ENCODE peak calls at places on chromosome 14, in seven cellular contexts. One of them, this sample, is unnamed. For H3K4me1, the result is how much of the 10 kb centered on the place peaks cover.

GRCh38 chr14:23932639-23933038 is 20.9 kb upstream of the DHRS4 start:
- DNase-seq in GM23248: no peak
- DNase-seq in IMR-90: no peak
- DNase-seq in hepatocyte: no peak
- DNase-seq in naive thymus-derived CD4-positive, alpha-beta T cell: no peak
- DNase-seq in heart left ventricle: no peak
- DNase-seq in Panc1: no peak
- DNase-seq in this sample: no peak

GRCh38 chr14:91229743-91230200 is 14.7 kb downstream of the GPR68 start:
- DNase-seq in GM23248: peak
- DNase-seq in IMR-90: peak
- DNase-seq in hepatocyte: no peak
- DNase-seq in naive thymus-derived CD4-positive, alpha-beta T cell: peak
- DNase-seq in heart left ventricle: no peak
- DNase-seq in Panc1: no peak
- DNase-seq in this sample: no peak

GRCh38 chr14:52402812-52403526 is 88.9 kb downstream of the PTGER2 start:
- DNase-seq in GM23248: peak
- DNase-seq in IMR-90: peak
- DNase-seq in hepatocyte: no peak
- DNase-seq in naive thymus-derived CD4-positive, alpha-beta T cell: peak
- DNase-seq in heart left ventricle: no peak
- DNase-seq in Panc1: no peak
- DNase-seq in this sample: no peak

GRCh38 chr14:39488600-39488999 is 56.4 kb upstream of the FBXO33 start:
- DNase-seq in GM23248: peak
- DNase-seq in IMR-90: peak
- DNase-seq in hepatocyte: peak
- DNase-seq in naive thymus-derived CD4-positive, alpha-beta T cell: no peak
- DNase-seq in heart left ventricle: no peak
- DNase-seq in Panc1: no peak
- DNase-seq in this sample: no peak

GRCh38 chr14:71372411-71372838 is 465.2 kb downstream of the PCNX1 start:
- DNase-seq in GM23248: peak
- DNase-seq in IMR-90: peak
- DNase-seq in hepatocyte: peak
- DNase-seq in naive thymus-derived CD4-positive, alpha-beta T cell: no peak
- DNase-seq in heart left ventricle: no peak
- DNase-seq in Panc1: peak
- DNase-seq in this sample: no peak

GRCh38 chr14:102485693-102486512 is 23.7 kb downstream of the ANKRD9 start:
- DNase-seq in GM23248: no peak
- DNase-seq in IMR-90: no peak
- DNase-seq in hepatocyte: no peak
- DNase-seq in naive thymus-derived CD4-positive, alpha-beta T cell: no peak
- DNase-seq in heart left ventricle: no peak
- DNase-seq in Panc1: no peak
- DNase-seq in this sample: no peak

GRCh38 chr14:29030970-29031369 is 264.4 kb downstream of the FOXG1 start:
- DNase-seq in GM23248: no peak
- DNase-seq in IMR-90: no peak
- DNase-seq in hepatocyte: no peak
- DNase-seq in naive thymus-derived CD4-positive, alpha-beta T cell: no peak
- DNase-seq in heart left ventricle: no peak
- DNase-seq in Panc1: no peak
- DNase-seq in this sample: no peak

GRCh38 chr14:50529288-50530179 is 2.8 kb downstream of the MAP4K5 start:
- DNase-seq in GM23248: peak
- DNase-seq in IMR-90: peak
- DNase-seq in hepatocyte: no peak
- DNase-seq in naive thymus-derived CD4-positive, alpha-beta T cell: no peak
- DNase-seq in heart left ventricle: no peak
- DNase-seq in Panc1: no peak
- DNase-seq in this sample: no peak

GRCh38 chr14:90693413-90693812 is 122.8 kb downstream of the TTC7B start:
- DNase-seq in GM23248: no peak
- DNase-seq in IMR-90: no peak
- DNase-seq in hepatocyte: no peak
- DNase-seq in naive thymus-derived CD4-positive, alpha-beta T cell: no peak
- DNase-seq in heart left ventricle: no peak
- DNase-seq in Panc1: no peak
- DNase-seq in this sample: no peak

GRCh38 chr14:96830946-96831345 is 33.8 kb downstream of the VRK1 start:
- DNase-seq in GM23248: no peak
- DNase-seq in IMR-90: no peak
- DNase-seq in hepatocyte: no peak
- DNase-seq in naive thymus-derived CD4-positive, alpha-beta T cell: no peak
- DNase-seq in heart left ventricle: no peak
- DNase-seq in Panc1: no peak
- DNase-seq in this sample: no peak

GRCh38 chr14:101504096-101504948 is 57.0 kb upstream of the DIO3 start:
- DNase-seq in GM23248: no peak
- DNase-seq in IMR-90: no peak
- DNase-seq in hepatocyte: no peak
- DNase-seq in naive thymus-derived CD4-positive, alpha-beta T cell: no peak
- DNase-seq in heart left ventricle: no peak
- DNase-seq in Panc1: no peak
- DNase-seq in this sample: peak

GRCh38 chr14:100158566-100159106 is 809 bp downstream of the DEGS2 start:
- DNase-seq in GM23248: no peak
- DNase-seq in IMR-90: no peak
- DNase-seq in hepatocyte: no peak
- DNase-seq in naive thymus-derived CD4-positive, alpha-beta T cell: no peak
- DNase-seq in heart left ventricle: no peak
- DNase-seq in Panc1: no peak
- DNase-seq in this sample: no peak
- H3K4me3 ChIP-seq in GM23248: peak
- H3K4me3 ChIP-seq in IMR-90: no peak
- H3K4me3 ChIP-seq in hepatocyte: peak
- H3K4me3 ChIP-seq in naive thymus-derived CD4-positive, alpha-beta T cell: peak
- H3K4me3 ChIP-seq in heart left ventricle: peak
- H3K4me3 ChIP-seq in Panc1: peak
- H3K4me3 ChIP-seq in this sample: peak

DNA sequence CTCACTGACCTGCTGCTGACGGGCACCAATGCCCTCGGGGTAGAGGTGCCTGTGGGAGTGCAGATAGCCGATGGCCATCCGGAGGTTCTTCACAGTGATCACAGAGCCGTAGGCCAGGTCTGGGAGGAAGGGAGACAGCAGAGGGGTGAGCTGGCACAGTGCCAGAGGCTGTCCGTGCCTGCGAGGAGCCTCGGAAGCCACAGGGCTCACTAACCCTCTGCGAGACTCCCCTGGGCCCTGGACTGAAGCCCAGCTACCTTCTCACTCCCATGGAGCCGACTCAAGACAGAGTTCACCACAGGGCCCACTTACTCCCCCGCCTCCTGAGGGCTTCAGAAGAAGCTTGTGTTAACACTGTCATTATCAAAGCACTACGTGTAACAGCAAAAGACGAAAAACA is 24.5 kb downstream of the POMT2 start:
- DNase-seq in GM23248: no peak
- DNase-seq in IMR-90: no peak
- DNase-seq in hepatocyte: no peak
- DNase-seq in naive thymus-derived CD4-positive, alpha-beta T cell: no peak
- DNase-seq in heart left ventricle: no peak
- DNase-seq in Panc1: no peak
- DNase-seq in this sample: no peak
- H3K4me1 ChIP-seq in GM23248: under half
- H3K4me1 ChIP-seq in IMR-90: under half
- H3K4me1 ChIP-seq in hepatocyte: under half
- H3K4me1 ChIP-seq in naive thymus-derived CD4-positive, alpha-beta T cell: under half
- H3K4me1 ChIP-seq in heart left ventricle: under half
- H3K4me1 ChIP-seq in Panc1: under half
- H3K4me1 ChIP-seq in this sample: under half

DNA sequence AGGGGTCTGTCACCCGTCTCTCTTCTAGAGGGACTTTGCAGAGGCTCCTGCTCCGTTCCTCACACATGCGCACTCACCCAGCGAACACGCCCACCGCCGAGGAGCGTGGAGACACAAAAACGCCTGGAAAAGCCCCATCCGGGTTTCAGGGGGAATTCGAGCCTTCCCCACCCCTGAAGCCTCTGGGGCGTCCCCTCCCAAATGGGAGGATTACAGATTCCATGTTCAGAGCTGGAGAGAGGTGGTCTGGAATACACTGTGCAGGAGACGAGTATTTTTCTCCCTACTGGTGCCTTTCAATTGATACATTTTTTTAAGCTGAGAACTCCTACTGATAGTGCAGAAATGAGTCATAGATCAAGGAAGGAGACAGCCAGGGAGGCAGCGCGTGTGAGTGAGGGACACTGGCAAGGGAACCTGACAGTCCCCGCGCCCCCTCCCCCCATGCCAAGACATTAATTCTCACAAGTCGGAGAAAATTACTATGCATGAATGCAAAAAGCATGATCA is 37.0 kb downstream of the BCL11B start:
- DNase-seq in GM23248: no peak
- DNase-seq in IMR-90: no peak
- DNase-seq in hepatocyte: peak
- DNase-seq in naive thymus-derived CD4-positive, alpha-beta T cell: peak
- DNase-seq in heart left ventricle: no peak
- DNase-seq in Panc1: no peak
- DNase-seq in this sample: no peak
- H3K4me3 ChIP-seq in GM23248: no peak
- H3K4me3 ChIP-seq in IMR-90: no peak
- H3K4me3 ChIP-seq in hepatocyte: peak
- H3K4me3 ChIP-seq in naive thymus-derived CD4-positive, alpha-beta T cell: peak
- H3K4me3 ChIP-seq in heart left ventricle: no peak
- H3K4me3 ChIP-seq in Panc1: no peak
- H3K4me3 ChIP-seq in this sample: no peak

GRCh38 chr14:92443167-92443566 is 70.4 kb upstream of the RIN3 start:
- DNase-seq in GM23248: no peak
- DNase-seq in IMR-90: no peak
- DNase-seq in hepatocyte: no peak
- DNase-seq in naive thymus-derived CD4-positive, alpha-beta T cell: no peak
- DNase-seq in heart left ventricle: no peak
- DNase-seq in Panc1: no peak
- DNase-seq in this sample: peak
- H3K4me1 ChIP-seq in GM23248: under half
- H3K4me1 ChIP-seq in IMR-90: under half
- H3K4me1 ChIP-seq in hepatocyte: under half
- H3K4me1 ChIP-seq in naive thymus-derived CD4-positive, alpha-beta T cell: under half
- H3K4me1 ChIP-seq in heart left ventricle: under half
- H3K4me1 ChIP-seq in Panc1: under half
- H3K4me1 ChIP-seq in this sample: under half

DNA sequence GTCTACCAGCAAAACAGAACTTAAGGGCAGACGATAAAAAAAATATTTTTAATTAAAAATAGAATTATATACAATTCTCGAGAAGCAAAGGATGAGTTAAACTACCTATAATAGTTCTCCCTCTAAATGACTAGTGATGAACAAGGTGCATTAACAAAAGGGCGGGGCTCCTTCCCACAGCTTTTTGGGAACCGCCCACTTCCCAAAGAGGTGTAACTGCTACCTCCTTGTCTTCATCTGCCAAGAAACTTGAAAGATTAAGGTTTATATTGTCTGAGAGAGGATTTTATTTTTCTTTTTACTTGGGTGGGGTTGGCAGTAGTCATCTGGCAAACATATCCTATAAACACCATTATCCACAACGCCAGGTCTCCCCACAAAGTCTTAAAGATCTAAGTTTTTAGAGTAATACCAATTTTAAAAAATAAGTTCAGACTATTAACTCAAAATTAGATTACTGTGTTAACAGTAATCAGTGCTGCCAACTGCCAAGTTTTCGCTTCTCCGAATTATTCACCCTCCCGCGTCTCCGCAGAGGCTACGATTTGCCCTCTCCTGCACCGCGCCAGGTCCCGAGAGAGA is 928 bp downstream of the RALGAPA1 start:
- DNase-seq in GM23248: peak
- DNase-seq in IMR-90: no peak
- DNase-seq in hepatocyte: peak
- DNase-seq in naive thymus-derived CD4-positive, alpha-beta T cell: no peak
- DNase-seq in heart left ventricle: no peak
- DNase-seq in Panc1: no peak
- DNase-seq in this sample: no peak
- H3K4me3 ChIP-seq in GM23248: peak
- H3K4me3 ChIP-seq in IMR-90: peak
- H3K4me3 ChIP-seq in hepatocyte: peak
- H3K4me3 ChIP-seq in naive thymus-derived CD4-positive, alpha-beta T cell: peak
- H3K4me3 ChIP-seq in heart left ventricle: peak
- H3K4me3 ChIP-seq in Panc1: peak
- H3K4me3 ChIP-seq in this sample: peak

DNA sequence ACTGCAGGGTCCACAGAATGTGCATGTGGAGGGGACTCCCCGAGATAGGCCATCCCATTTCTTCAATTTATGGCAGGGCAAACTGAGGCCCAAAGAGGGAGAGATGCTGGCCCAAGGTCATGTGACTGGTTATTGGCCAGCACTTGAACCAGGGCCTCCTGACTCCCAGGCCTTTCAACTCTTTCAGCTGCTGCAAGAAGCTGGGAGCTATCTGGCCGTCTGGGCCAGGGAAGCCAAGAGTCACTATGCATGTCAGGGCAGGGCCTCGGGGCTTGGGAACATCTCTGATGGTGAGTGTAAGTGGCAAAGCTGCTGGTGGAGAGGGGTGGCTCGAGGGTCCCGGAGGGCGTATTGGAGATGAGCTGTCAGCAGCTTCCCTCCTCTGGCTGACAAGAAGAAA is 9.5 kb upstream of the LTBP2 start:
- DNase-seq in GM23248: no peak
- DNase-seq in IMR-90: no peak
- DNase-seq in hepatocyte: no peak
- DNase-seq in naive thymus-derived CD4-positive, alpha-beta T cell: no peak
- DNase-seq in heart left ventricle: no peak
- DNase-seq in Panc1: no peak
- DNase-seq in this sample: no peak
- H3K4me1 ChIP-seq in GM23248: under half
- H3K4me1 ChIP-seq in IMR-90: under half
- H3K4me1 ChIP-seq in hepatocyte: under half
- H3K4me1 ChIP-seq in naive thymus-derived CD4-positive, alpha-beta T cell: under half
- H3K4me1 ChIP-seq in heart left ventricle: under half
- H3K4me1 ChIP-seq in Panc1: half or more
- H3K4me1 ChIP-seq in this sample: under half

GRCh38 chr14:95313246-95313645 is 6.5 kb downstream of the CLMN start:
- DNase-seq in GM23248: no peak
- DNase-seq in IMR-90: no peak
- DNase-seq in hepatocyte: no peak
- DNase-seq in naive thymus-derived CD4-positive, alpha-beta T cell: no peak
- DNase-seq in heart left ventricle: no peak
- DNase-seq in Panc1: no peak
- DNase-seq in this sample: no peak
- H3K4me3 ChIP-seq in GM23248: no peak
- H3K4me3 ChIP-seq in IMR-90: no peak
- H3K4me3 ChIP-seq in hepatocyte: no peak
- H3K4me3 ChIP-seq in naive thymus-derived CD4-positive, alpha-beta T cell: no peak
- H3K4me3 ChIP-seq in heart left ventricle: no peak
- H3K4me3 ChIP-seq in Panc1: no peak
- H3K4me3 ChIP-seq in this sample: no peak